ENCODE peak calls at places on chromosome 20, in nine cellular contexts. Z is CD8-positive, alpha-beta memory T cell; W is HCT116; K is coronary artery; F is tibial artery; X is NB4; P is choroid plexus epithelial cell; B is naive thymus-derived CD4-positive, alpha-beta T cell; V is cardiac fibroblast. O is an unnamed sample.

GRCh38 chr20:23636182-23636907 is 1.4 kb downstream of the CST3 start:
- DNase-seq in Z (no peak), W (no peak), K (no peak), F (no peak), X (no peak), P (no peak), B (no peak), V (no peak), O (no peak)

GRCh38 chr20:21162631-21163030 is 36.7 kb downstream of the KIZ start:
- DNase-seq in Z (no peak), W (no peak), K (no peak), F (no peak), X (no peak), P (no peak), B (no peak), V (no peak), O (no peak)

GRCh38 chr20:31981784-31982183 is 13.8 kb downstream of the XKR7 start:
- DNase-seq in Z (no peak), W (no peak), K (no peak), F (no peak), X (no peak), P (no peak), B (no peak), V (no peak), O (no peak)

GRCh38 chr20:21507275-21508229 is 6.3 kb downstream of the NKX2-2 start:
- DNase-seq in Z (no peak), W (no peak), K (peak; percentile 40), F (no peak), X (no peak), P (no peak), B (no peak), V (no peak), O (no peak)

GRCh38 chr20:57260065-57260958 is 6.1 kb downstream of the BMP7 start:
- DNase-seq in Z (no peak), W (no peak), K (no peak), F (no peak), X (no peak), P (no peak), B (no peak), V (no peak), O (no peak)

GRCh38 chr20:4813839-4814695 is 92.4 kb downstream of the PRND start:
- DNase-seq in Z (peak; percentile 87), W (no peak), K (no peak), F (peak; percentile 66), X (peak; percentile 94), P (no peak), B (peak; percentile 68), V (no peak), O (no peak)

GRCh38 chr20:64181391-64181790 is 17.1 kb downstream of the MYT1 start:
- DNase-seq in Z (no peak), W (no peak), K (no peak), F (no peak), X (no peak), P (no peak), B (no peak), V (no peak), O (no peak)

GRCh38 chr20:21371193-21371592 is 26.1 kb downstream of the NKX2-4 start:
- DNase-seq in Z (no peak), W (no peak), K (no peak), F (no peak), X (no peak), P (no peak), B (no peak), V (no peak), O (no peak)

GRCh38 chr20:38434310-38434741 is 802 bp downstream of the SNHG17 start:
- DNase-seq in Z (peak; percentile 46), W (no peak), K (no peak), F (no peak), X (peak; percentile 69), P (peak; percentile 46), B (peak; percentile 36), V (peak; percentile 36), O (no peak)
- H3K4me3 ChIP-seq in Z (peak overlapping the region; percentile 93), W (peak overlapping the region; percentile 77), K (peak overlapping the region; percentile 81), F (peak overlapping the region; percentile 59), X (peak overlapping the region; percentile 85), P (peak overlapping the region; percentile 93), B (peak overlapping the region; percentile 62), V (peak overlapping the region; percentile 76), O (peak overlapping the region; percentile 81)

DNA sequence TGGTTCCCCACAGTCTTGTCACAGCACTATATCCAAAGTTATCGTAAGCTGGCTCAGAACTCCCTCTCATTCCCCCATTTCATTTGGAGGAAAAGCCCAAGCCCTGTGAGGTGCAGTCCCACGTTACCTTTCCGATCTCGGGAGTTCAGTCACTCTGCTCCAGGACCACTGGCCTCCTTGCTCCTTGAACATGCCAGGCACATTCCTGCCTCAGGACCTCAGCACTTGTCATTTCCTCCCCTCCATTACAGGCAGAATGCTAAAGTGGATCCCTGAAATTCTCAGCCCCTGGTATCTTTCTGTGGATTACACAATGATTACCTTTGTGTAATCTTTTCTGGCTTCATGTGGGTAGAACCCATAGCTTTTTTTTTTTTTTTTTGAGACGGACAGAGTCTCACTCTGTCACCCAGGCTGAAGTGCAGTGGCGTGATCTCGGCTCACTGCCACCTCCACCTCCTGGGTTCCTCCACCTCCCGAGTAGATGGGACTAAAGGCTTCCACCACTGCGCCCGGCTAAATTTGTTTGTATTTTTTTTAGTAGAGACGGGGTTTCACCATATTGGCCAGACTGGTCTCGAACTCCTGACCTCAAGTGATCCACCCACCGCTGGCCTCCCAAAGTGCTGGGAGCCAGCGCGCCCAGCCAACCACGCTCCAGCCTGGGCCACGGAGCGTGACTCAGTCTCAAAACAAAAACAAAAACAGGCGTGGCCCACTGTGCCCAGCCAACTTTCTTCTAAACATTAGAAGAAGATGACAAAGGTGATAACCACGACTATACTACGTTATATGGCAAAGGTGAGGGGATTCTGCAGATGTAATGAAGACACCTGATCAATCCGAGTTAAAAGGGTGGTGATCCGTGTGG is 4.0 kb upstream of the OXT start:
- DNase-seq in Z (no peak), W (no peak), K (no peak), F (no peak), X (no peak), P (no peak), B (no peak), V (no peak), O (no peak)
- H3K4me3 ChIP-seq in Z (no peak overlapping the region), W (no peak overlapping the region), K (no peak overlapping the region), F (no peak overlapping the region), X (no peak overlapping the region), P (no peak overlapping the region), B (no peak overlapping the region), V (no peak overlapping the region), O (no peak overlapping the region)

GRCh38 chr20:51350941-51351631 is 191.4 kb downstream of the NFATC2 start:
- DNase-seq in Z (no peak), W (no peak), K (no peak), F (peak; percentile 45), X (no peak), P (peak; percentile 91), B (no peak), V (peak; percentile 64), O (no peak)

GRCh38 chr20:51348866-51349265 is 193.7 kb downstream of the NFATC2 start:
- DNase-seq in Z (no peak), W (no peak), K (no peak), F (peak; percentile 20), X (no peak), P (no peak), B (no peak), V (no peak), O (no peak)

GRCh38 chr20:51345601-51346101 is 196.9 kb downstream of the NFATC2 start:
- DNase-seq in Z (no peak), W (no peak), K (no peak), F (peak; percentile 77), X (no peak), P (peak; percentile 83), B (no peak), V (peak; percentile 64), O (no peak)

GRCh38 chr20:51347871-51348270 is 194.6 kb downstream of the NFATC2 start:
- DNase-seq in Z (no peak), W (no peak), K (no peak), F (peak; percentile 3), X (no peak), P (no peak), B (no peak), V (no peak), O (no peak)

GRCh38 chr20:51346686-51347485 is 195.6 kb downstream of the NFATC2 start:
- DNase-seq in Z (no peak), W (no peak), K (no peak), F (peak; percentile 39), X (no peak), P (peak; percentile 40), B (no peak), V (peak; percentile 54), O (no peak)
- H3K4me3 ChIP-seq in Z (no peak overlapping the region), W (no peak overlapping the region), K (no peak overlapping the region), F (no peak overlapping the region), X (no peak overlapping the region), P (no peak overlapping the region), B (no peak overlapping the region), V (no peak overlapping the region), O (no peak overlapping the region)

DNA sequence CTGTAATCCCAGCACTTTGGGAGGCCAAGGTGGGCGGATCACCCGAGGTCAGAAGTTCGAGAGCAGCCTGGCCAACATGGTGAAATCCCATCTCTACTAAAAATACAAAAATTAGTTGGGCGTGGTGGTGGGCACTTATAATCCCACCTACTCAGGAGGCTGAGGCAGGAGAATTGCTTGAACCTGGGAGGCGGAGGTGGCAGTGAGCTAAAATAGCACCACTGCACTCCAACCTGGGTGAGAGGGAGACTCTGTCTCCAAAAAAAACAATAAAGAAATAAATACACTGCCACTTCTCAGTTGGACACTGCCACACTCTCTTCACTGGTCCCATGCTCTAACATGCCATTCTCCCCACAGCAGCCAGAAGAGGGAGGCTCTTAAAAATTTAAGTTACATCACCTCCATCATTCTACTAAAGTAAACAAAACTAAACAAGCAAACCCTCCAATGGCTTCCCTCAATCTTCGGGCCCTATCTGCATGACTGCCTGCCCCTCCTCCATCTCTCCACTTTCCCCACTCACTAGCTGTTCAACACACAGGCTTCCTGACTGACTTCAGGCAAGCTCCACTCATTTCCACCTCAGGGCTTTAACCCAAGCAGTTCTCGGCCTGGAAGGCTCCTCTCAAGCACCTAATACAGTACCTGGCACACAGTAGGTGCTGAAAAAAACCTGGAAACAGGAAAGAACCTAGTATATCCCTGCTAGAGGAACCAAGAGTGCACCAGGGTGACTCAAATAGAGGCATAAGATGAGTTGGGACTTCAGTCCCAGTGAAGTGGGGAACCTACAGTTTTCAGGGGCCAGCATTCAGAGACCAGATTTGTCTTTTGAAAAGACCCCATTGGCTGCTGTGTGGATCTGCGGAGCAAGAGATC is 3.0 kb downstream of the AHCY start:
- DNase-seq in Z (no peak), W (no peak), K (no peak), F (no peak), X (no peak), P (peak; percentile 30), B (no peak), V (no peak), O (no peak)
- H3K4me3 ChIP-seq in Z (no peak overlapping the region), W (no peak overlapping the region), K (no peak overlapping the region), F (no peak overlapping the region), X (peak overlapping the region; percentile 77), P (no peak overlapping the region), B (no peak overlapping the region), V (no peak overlapping the region), O (no peak overlapping the region)

GRCh38 chr20:43691928-43692524 is 25.1 kb downstream of the MYBL2 start:
- DNase-seq in Z (peak; percentile 31), W (peak; percentile 29), K (no peak), F (no peak), X (peak; percentile 79), P (peak; percentile 57), B (peak; percentile 62), V (peak; percentile 56), O (no peak)
- H3K4me3 ChIP-seq in Z (no peak overlapping the region), W (no peak overlapping the region), K (no peak overlapping the region), F (no peak overlapping the region), X (no peak overlapping the region), P (no peak overlapping the region), B (no peak overlapping the region), V (no peak overlapping the region), O (no peak overlapping the region)

O was measured in heart right ventricle.